ENCODE peak calls at places on chromosomes 7 and 10, in five cellular contexts. One of them, this sample, is unnamed.

GRCh38 chr10:33878238-33878637 is 543.8 kb upstream of the NRP1 start:
- DNase-seq in right lobe of liver: no peak
- DNase-seq in sigmoid colon: no peak
- DNase-seq in adrenal gland: no peak
- DNase-seq in psoas muscle: no peak
- DNase-seq in this sample: no peak

GRCh38 chr7:139697031-139697430 is 80.8 kb downstream of the HIPK2 start:
- DNase-seq in right lobe of liver: no peak
- DNase-seq in sigmoid colon: no peak
- DNase-seq in adrenal gland: peak; percentile 50
- DNase-seq in psoas muscle: no peak
- DNase-seq in this sample: no peak

GRCh38 chr7:2738110-2738509 is 50.1 kb downstream of the AMZ1 start:
- DNase-seq in right lobe of liver: no peak
- DNase-seq in sigmoid colon: peak; percentile 93
- DNase-seq in adrenal gland: peak; percentile 79
- DNase-seq in psoas muscle: peak; percentile 56
- DNase-seq in this sample: no peak

GRCh38 chr7:901388-902154 is 25.2 kb downstream of the GET4 start:
- DNase-seq in right lobe of liver: peak; percentile 72
- DNase-seq in sigmoid colon: peak; percentile 85
- DNase-seq in adrenal gland: peak; percentile 93
- DNase-seq in psoas muscle: peak; percentile 80
- DNase-seq in this sample: peak; percentile 95

GRCh38 chr7:81013036-81013435 is 94.2 kb upstream of the SEMA3C start:
- DNase-seq in right lobe of liver: no peak
- DNase-seq in sigmoid colon: no peak
- DNase-seq in adrenal gland: no peak
- DNase-seq in psoas muscle: no peak
- DNase-seq in this sample: no peak

GRCh38 chr7:107596881-107597581 is 17.0 kb downstream of the BCAP29 start:
- DNase-seq in right lobe of liver: no peak
- DNase-seq in sigmoid colon: no peak
- DNase-seq in adrenal gland: no peak
- DNase-seq in psoas muscle: no peak
- DNase-seq in this sample: no peak

GRCh38 chr7:98223351-98223897 is 12.2 kb downstream of the BHLHA15 start:
- DNase-seq in right lobe of liver: no peak
- DNase-seq in sigmoid colon: no peak
- DNase-seq in adrenal gland: no peak
- DNase-seq in psoas muscle: no peak
- DNase-seq in this sample: peak; percentile 48

GRCh38 chr10:21363087-21363752 is 162.3 kb downstream of the SKIDA1 start:
- DNase-seq in right lobe of liver: no peak
- DNase-seq in sigmoid colon: no peak
- DNase-seq in adrenal gland: peak; percentile 70
- DNase-seq in psoas muscle: no peak
- DNase-seq in this sample: no peak

GRCh38 chr7:54253036-54253373 is 289.2 kb upstream of the VSTM2A start:
- DNase-seq in right lobe of liver: no peak
- DNase-seq in sigmoid colon: no peak
- DNase-seq in adrenal gland: no peak
- DNase-seq in psoas muscle: no peak
- DNase-seq in this sample: no peak

GRCh38 chr10:80158598-80159127 is 26.1 kb downstream of the PLAC9 start:
- DNase-seq in right lobe of liver: no peak
- DNase-seq in sigmoid colon: peak; percentile 96
- DNase-seq in adrenal gland: peak; percentile 91
- DNase-seq in psoas muscle: peak; percentile 90
- DNase-seq in this sample: peak; percentile 92

GRCh38 chr7:128406147-128406985 is 3.4 kb downstream of the IMPDH1 start:
- DNase-seq in right lobe of liver: no peak
- DNase-seq in sigmoid colon: no peak
- DNase-seq in adrenal gland: no peak
- DNase-seq in psoas muscle: no peak
- DNase-seq in this sample: no peak

GRCh38 chr10:98667081-98667480 is 220.3 kb upstream of the HPS1 start:
- DNase-seq in right lobe of liver: no peak
- DNase-seq in sigmoid colon: no peak
- DNase-seq in adrenal gland: no peak
- DNase-seq in psoas muscle: no peak
- DNase-seq in this sample: no peak

GRCh38 chr7:99628471-99629465 is 12.0 kb downstream of the ZSCAN25 start:
- DNase-seq in right lobe of liver: no peak
- DNase-seq in sigmoid colon: no peak
- DNase-seq in adrenal gland: no peak
- DNase-seq in psoas muscle: no peak
- DNase-seq in this sample: no peak

GRCh38 chr10:130756651-130757050 is 554.9 kb downstream of the TCERG1L start:
- DNase-seq in right lobe of liver: peak; percentile 23
- DNase-seq in sigmoid colon: peak; percentile 24
- DNase-seq in adrenal gland: no peak
- DNase-seq in psoas muscle: no peak
- DNase-seq in this sample: peak; percentile 17

GRCh38 chr10:91210435-91210834 is 10.0 kb upstream of the PCGF5 start:
- DNase-seq in right lobe of liver: no peak
- DNase-seq in sigmoid colon: no peak
- DNase-seq in adrenal gland: peak; percentile 72
- DNase-seq in psoas muscle: no peak
- DNase-seq in this sample: no peak

GRCh38 chr10:5184987-5185386 is at the start of gene AKR1C8:
- DNase-seq in right lobe of liver: peak; percentile 60
- DNase-seq in sigmoid colon: no peak
- DNase-seq in adrenal gland: no peak
- DNase-seq in psoas muscle: no peak
- DNase-seq in this sample: no peak

GRCh38 chr7:50766808-50767207 is 15.9 kb downstream of the GRB10 start:
- DNase-seq in right lobe of liver: no peak
- DNase-seq in sigmoid colon: no peak
- DNase-seq in adrenal gland: no peak
- DNase-seq in psoas muscle: no peak
- DNase-seq in this sample: no peak

GRCh38 chr10:25707976-25708671 is 225.9 kb upstream of the MYO3A start:
- DNase-seq in right lobe of liver: no peak
- DNase-seq in sigmoid colon: no peak
- DNase-seq in adrenal gland: no peak
- DNase-seq in psoas muscle: no peak
- DNase-seq in this sample: no peak

GRCh38 chr10:25713894-25714240 is 220.2 kb upstream of the MYO3A start:
- DNase-seq in right lobe of liver: no peak
- DNase-seq in sigmoid colon: no peak
- DNase-seq in adrenal gland: no peak
- DNase-seq in psoas muscle: no peak
- DNase-seq in this sample: no peak
- TF ChIP-seq CTCF in right lobe of liver: no peak
- TF ChIP-seq CTCF in sigmoid colon: no peak
- TF ChIP-seq CTCF in adrenal gland: no peak
- TF ChIP-seq CTCF in psoas muscle: no peak
- TF ChIP-seq CTCF in this sample: no peak

DNA sequence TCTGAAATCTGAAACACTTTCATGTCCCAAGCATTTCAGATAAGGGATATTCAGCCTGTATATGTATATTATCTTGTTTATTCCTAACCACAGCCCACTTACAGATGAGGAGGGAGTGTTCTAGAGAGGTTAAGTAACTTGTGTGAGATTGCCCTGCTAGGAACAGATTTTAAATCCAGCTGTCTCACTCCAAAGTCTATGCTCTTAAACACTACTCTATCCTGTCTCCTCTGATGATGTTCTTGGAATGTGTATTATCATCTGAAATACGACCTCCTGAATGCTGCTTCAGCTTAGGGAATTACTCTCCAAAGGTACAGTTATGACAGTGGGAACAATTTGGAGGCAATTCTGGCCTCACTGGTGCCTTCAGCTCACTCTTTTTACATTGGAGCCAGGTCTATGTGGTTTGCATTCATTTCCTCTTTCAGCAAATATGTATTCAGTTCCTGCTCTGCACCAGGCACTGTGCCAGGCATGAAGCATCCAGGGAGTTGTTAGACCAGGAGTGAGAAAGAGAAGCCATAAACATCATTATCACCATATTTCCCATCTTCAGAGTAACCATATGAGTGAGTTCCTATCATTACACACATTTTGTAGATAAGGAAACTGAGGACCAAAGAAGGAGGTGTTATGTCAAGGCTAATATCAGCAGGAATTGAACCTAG is 70.2 kb downstream of the NOC3L start:
- DNase-seq in right lobe of liver: no peak
- DNase-seq in sigmoid colon: peak; percentile 76
- DNase-seq in adrenal gland: peak; percentile 56
- DNase-seq in psoas muscle: peak; percentile 70
- DNase-seq in this sample: no peak
- H3K4me3 ChIP-seq in right lobe of liver: no peak overlapping the region
- H3K4me3 ChIP-seq in sigmoid colon: no peak overlapping the region
- H3K4me3 ChIP-seq in adrenal gland: no peak overlapping the region
- H3K4me3 ChIP-seq in psoas muscle: no peak overlapping the region
- H3K4me3 ChIP-seq in this sample: no peak overlapping the region

GRCh38 chr7:152602962-152603361 is 73.0 kb downstream of the XRCC2 start:
- DNase-seq in right lobe of liver: no peak
- DNase-seq in sigmoid colon: no peak
- DNase-seq in adrenal gland: no peak
- DNase-seq in psoas muscle: no peak
- DNase-seq in this sample: no peak
- H3K27ac ChIP-seq in right lobe of liver: no peak overlapping the region
- H3K27ac ChIP-seq in sigmoid colon: no peak overlapping the region
- H3K27ac ChIP-seq in adrenal gland: no peak overlapping the region
- H3K27ac ChIP-seq in psoas muscle: no peak overlapping the region
- H3K27ac ChIP-seq in this sample: no peak overlapping the region

DNA sequence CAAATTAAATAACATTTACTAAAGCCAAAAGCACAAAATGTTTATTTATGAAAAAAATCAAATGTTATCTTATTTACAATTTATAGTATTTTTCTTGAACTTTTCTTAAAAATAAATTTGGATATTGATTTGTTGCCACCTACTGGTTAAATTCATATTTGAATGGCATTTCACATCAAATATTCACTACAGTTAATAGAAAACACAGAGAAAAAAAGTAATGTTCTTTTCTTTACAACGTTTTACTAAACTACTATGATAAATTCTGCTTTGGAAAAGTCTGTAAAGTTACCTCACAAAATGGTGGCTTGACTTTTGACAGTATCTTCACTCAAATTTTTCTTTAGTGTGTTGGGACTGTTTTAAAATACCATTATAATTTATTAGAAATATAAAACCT is 52.7 kb downstream of the SRPK2 start:
- DNase-seq in right lobe of liver: no peak
- DNase-seq in sigmoid colon: no peak
- DNase-seq in adrenal gland: no peak
- DNase-seq in psoas muscle: no peak
- DNase-seq in this sample: no peak
- TF ChIP-seq CTCF in right lobe of liver: peak; percentile 48
- TF ChIP-seq CTCF in sigmoid colon: no peak
- TF ChIP-seq CTCF in adrenal gland: peak; percentile 49
- TF ChIP-seq CTCF in psoas muscle: peak; percentile 50
- TF ChIP-seq CTCF in this sample: peak; percentile 9

GRCh38 chr10:665579-666091 is 23.8 kb downstream of the DIP2C start:
- DNase-seq in right lobe of liver: peak; percentile 49
- DNase-seq in sigmoid colon: peak; percentile 94
- DNase-seq in adrenal gland: peak; percentile 81
- DNase-seq in psoas muscle: peak; percentile 58
- DNase-seq in this sample: peak; percentile 83
- H3K4me3 ChIP-seq in right lobe of liver: peak overlapping the region; percentile 12
- H3K4me3 ChIP-seq in sigmoid colon: peak overlapping the region; percentile 37
- H3K4me3 ChIP-seq in adrenal gland: peak overlapping the region; percentile 24
- H3K4me3 ChIP-seq in psoas muscle: peak overlapping the region; percentile 12
- H3K4me3 ChIP-seq in this sample: peak overlapping the region; percentile 59

GRCh38 chr10:114680557-114681117 is 22.6 kb upstream of the ABLIM1 start:
- DNase-seq in right lobe of liver: no peak
- DNase-seq in sigmoid colon: no peak
- DNase-seq in adrenal gland: no peak
- DNase-seq in psoas muscle: no peak
- DNase-seq in this sample: no peak
- H3K27ac ChIP-seq in right lobe of liver: no peak overlapping the region
- H3K27ac ChIP-seq in sigmoid colon: no peak overlapping the region
- H3K27ac ChIP-seq in adrenal gland: no peak overlapping the region
- H3K27ac ChIP-seq in psoas muscle: peak overlapping the region; percentile 58
- H3K27ac ChIP-seq in this sample: peak overlapping the region; percentile 28

This sample was measured in kidney.